ENCODE peak calls at places on chromosome 10, in seven cellular contexts. D is NCI-H774; M is activated CD8-positive, alpha-beta memory T cell treated with anti-CD3 and anti-CD28 coated beads, Interleukin-2, amount 50 U/mL, for 48 hours; S is activated T-helper 1 cell treated with anti-CD3 and anti-CD28 coated beads, Interleukin-12 subunit alpha, Interleukin-12 subunit beta, Interleukin-2, Interleukin-4 antibody, amounts not matched to agents 30 ng/mL and 10 ng/mL and 1 ng/mL, durations not matched to agents 14 hours and 24 hours and 36 hours; X is NCI-H1694 treated with DMSO at 0.1 percent for 48 hours; F is AML-193; Q is fibroblast of lung. B is an unnamed sample.

GRCh38 chr10:7243873-7244272 is 167.0 kb downstream of the SFMBT2 start:
- DNase-seq in D (no peak), M (no peak), S (no peak), X (no peak), F (no peak), Q (no peak), B (no peak)

GRCh38 chr10:124955243-124955642 is 13.3 kb downstream of the ZRANB1 start:
- DNase-seq in D (no peak), M (no peak), S (no peak), X (no peak), F (no peak), Q (peak; percentile 53), B (no peak)

GRCh38 chr10:118912961-118913360 is 116.6 kb upstream of the NANOS1 start:
- DNase-seq in D (no peak), M (no peak), S (no peak), X (no peak), F (no peak), Q (no peak), B (no peak)

GRCh38 chr10:29585488-29585976 is 49.2 kb downstream of the SVIL start:
- DNase-seq in D (no peak), M (no peak), S (no peak), X (no peak), F (no peak), Q (no peak), B (no peak)

GRCh38 chr10:102705531-102705930 is 8.7 kb downstream of the ARL3 start:
- DNase-seq in D (no peak), M (no peak), S (no peak), X (no peak), F (no peak), Q (no peak), B (no peak)

GRCh38 chr10:97463363-97464132 is 17.6 kb downstream of the ZDHHC16 start:
- DNase-seq in D (peak; percentile 1), M (no peak), S (peak; percentile 18), X (peak; percentile 37), F (peak; percentile 45), Q (peak; percentile 59), B (peak; percentile 11)

GRCh38 chr10:34959321-34959720 is 130.8 kb downstream of the CUL2 start:
- DNase-seq in D (no peak), M (no peak), S (no peak), X (no peak), F (no peak), Q (no peak), B (no peak)

GRCh38 chr10:63313066-63313465 is 152.7 kb downstream of the JMJD1C start:
- DNase-seq in D (no peak), M (no peak), S (no peak), X (no peak), F (no peak), Q (no peak), B (no peak)

GRCh38 chr10:78190051-78190450 is 156.4 kb downstream of the RPS24 start:
- DNase-seq in D (no peak), M (no peak), S (no peak), X (no peak), F (no peak), Q (no peak), B (no peak)

GRCh38 chr10:28429573-28430216 is 103.2 kb upstream of the WAC start:
- DNase-seq in D (no peak), M (no peak), S (no peak), X (no peak), F (no peak), Q (peak; percentile 11), B (no peak)

GRCh38 chr10:92757720-92758119 is 68.0 kb downstream of the HHEX start:
- DNase-seq in D (no peak), M (no peak), S (no peak), X (no peak), F (no peak), Q (no peak), B (no peak)

B was measured in SHP77 treated with DMSO at 0.1 percent for 48 hours.